ENCODE peak calls at places on chromosomes 7 and 10, in ten cellular contexts. B is activated CD4-positive, alpha-beta T cell treated with anti-CD3 and anti-CD28 coated beads for 36 hours; W is left lobe of liver; H is stimulated activated CD8-positive, alpha-beta memory T cell treated with anti-CD3 and anti-CD28 coated beads, Interleukin-7, amount 100 ng/mL, for 1 hour; G is A549; N is NCI-H146; E is amniotic stem cell; Q is H54; R is HCT116; K is tibial nerve. M is an unnamed sample.

GRCh38 chr10:123655763-123656162 is 10.4 kb upstream of the GPR26 start:
- DNase-seq in B (no peak), W (no peak), H (no peak), G (no peak), N (no peak), E (no peak), Q (no peak), R (no peak), K (no peak), M (no peak)

GRCh38 chr7:80135306-80136104 is 874 bp downstream of the GNAI1 start:
- DNase-seq in B (peak; percentile 54), W (no peak), H (no peak), G (peak; percentile 25), N (peak; percentile 9), E (no peak), Q (peak; percentile 24), R (no peak), K (no peak), M (no peak)

GRCh38 chr10:58700576-58700975 is 187.9 kb downstream of the BICC1 start:
- DNase-seq in B (no peak), W (no peak), H (no peak), G (no peak), N (no peak), E (no peak), Q (no peak), R (no peak), K (no peak), M (no peak)

GRCh38 chr10:84317174-84317573 is 11.2 kb upstream of the CCSER2 start:
- DNase-seq in B (no peak), W (no peak), H (no peak), G (no peak), N (no peak), E (no peak), Q (no peak), R (no peak), K (no peak), M (no peak)

GRCh38 chr7:120833551-120833950 is 24.4 kb downstream of the TSPAN12 start:
- DNase-seq in B (no peak), W (no peak), H (no peak), G (no peak), N (peak; percentile 1), E (no peak), Q (no peak), R (no peak), K (no peak), M (no peak)

GRCh38 chr7:142508251-142508650 is 241.0 kb upstream of the PRSS1 start:
- DNase-seq in B (no peak), W (no peak), H (no peak), G (no peak), N (no peak), E (no peak), Q (peak; percentile 4), R (peak; percentile 54), K (no peak), M (no peak)

GRCh38 chr7:96655956-96656355 is 53.7 kb downstream of the SEM1 start:
- DNase-seq in B (no peak), W (no peak), H (no peak), G (no peak), N (no peak), E (no peak), Q (no peak), R (no peak), K (no peak), M (no peak)

GRCh38 chr10:114326794-114327193 is 77.5 kb downstream of the AFAP1L2 start:
- DNase-seq in B (no peak), W (no peak), H (no peak), G (peak; percentile 24), N (no peak), E (no peak), Q (no peak), R (no peak), K (no peak), M (no peak)

GRCh38 chr7:44655341-44655740 is 48.9 kb downstream of the OGDH start:
- DNase-seq in B (no peak), W (no peak), H (no peak), G (no peak), N (no peak), E (no peak), Q (no peak), R (no peak), K (no peak), M (no peak)

GRCh38 chr7:2760098-2760889 is 72.3 kb downstream of the AMZ1 start:
- DNase-seq in B (peak; percentile 41), W (no peak), H (no peak), G (peak; percentile 87), N (peak; percentile 82), E (no peak), Q (peak; percentile 74), R (peak; percentile 43), K (peak; percentile 53), M (no peak)

GRCh38 chr7:19560111-19560883 is 148.5 kb downstream of the POLR1F start:
- DNase-seq in B (no peak), W (no peak), H (no peak), G (no peak), N (no peak), E (no peak), Q (no peak), R (no peak), K (no peak), M (peak; percentile 72)

GRCh38 chr7:1993776-1994740 is 238.7 kb downstream of the MAD1L1 start:
- DNase-seq in B (no peak), W (peak; percentile 66), H (no peak), G (no peak), N (no peak), E (no peak), Q (no peak), R (no peak), K (no peak), M (no peak)

GRCh38 chr7:151894131-151895007 is 17.5 kb upstream of the PRKAG2 start:
- DNase-seq in B (no peak), W (no peak), H (no peak), G (no peak), N (no peak), E (no peak), Q (no peak), R (no peak), K (no peak), M (no peak)

GRCh38 chr7:129376778-129377700 is 57.2 kb upstream of the STRIP2 start:
- DNase-seq in B (peak; percentile 22), W (no peak), H (no peak), G (no peak), N (no peak), E (no peak), Q (no peak), R (no peak), K (no peak), M (no peak)

GRCh38 chr10:63723741-63724140 is 202.5 kb downstream of the REEP3 start:
- DNase-seq in B (no peak), W (no peak), H (no peak), G (no peak), N (no peak), E (no peak), Q (no peak), R (no peak), K (no peak), M (no peak)

GRCh38 chr7:106693659-106694353 is 32.8 kb upstream of the CCDC71L start:
- DNase-seq in B (no peak), W (no peak), H (no peak), G (no peak), N (no peak), E (no peak), Q (no peak), R (no peak), K (no peak), M (no peak)

GRCh38 chr7:1124816-1125602 is 35.0 kb downstream of the ZFAND2A start:
- DNase-seq in B (peak; percentile 3), W (no peak), H (no peak), G (no peak), N (no peak), E (no peak), Q (no peak), R (no peak), K (no peak), M (no peak)

GRCh38 chr10:66586073-66586472 is 339.8 kb upstream of the LRRTM3 start:
- DNase-seq in B (no peak), W (no peak), H (no peak), G (no peak), N (no peak), E (no peak), Q (no peak), R (no peak), K (no peak), M (no peak)

GRCh38 chr10:74766501-74766900 is 59.9 kb upstream of the KAT6B start:
- DNase-seq in B (no peak), W (no peak), H (no peak), G (no peak), N (no peak), E (no peak), Q (peak; percentile 52), R (no peak), K (no peak), M (no peak)

GRCh38 chr7:12518920-12519681 is 51.4 kb upstream of the SCIN start:
- DNase-seq in B (peak; percentile 24), W (no peak), H (no peak), G (peak; percentile 34), N (peak; percentile 7), E (no peak), Q (peak; percentile 30), R (no peak), K (no peak), M (no peak)

GRCh38 chr7:83155996-83156395 is 6.7 kb downstream of the PCLO start:
- DNase-seq in B (no peak), W (no peak), H (no peak), G (no peak), N (no peak), E (no peak), Q (no peak), R (no peak), K (no peak), M (no peak)

GRCh38 chr7:23205861-23206510 is 24.1 kb downstream of the NUP42 start:
- DNase-seq in B (peak; percentile 48), W (no peak), H (no peak), G (no peak), N (no peak), E (no peak), Q (no peak), R (no peak), K (no peak), M (no peak)

GRCh38 chr7:82410461-82410860 is 33.1 kb downstream of the CACNA2D1 start:
- DNase-seq in B (no peak), W (no peak), H (no peak), G (no peak), N (peak; percentile 75), E (no peak), Q (no peak), R (no peak), K (no peak), M (no peak)

GRCh38 chr7:70006411-70006920 is 408.2 kb downstream of the AUTS2 start:
- DNase-seq in B (no peak), W (no peak), H (no peak), G (no peak), N (no peak), E (no peak), Q (no peak), R (no peak), K (no peak), M (no peak)

GRCh38 chr10:73408061-73408460 is 5.8 kb downstream of the ANXA7 start:
- DNase-seq in B (no peak), W (no peak), H (no peak), G (no peak), N (no peak), E (no peak), Q (no peak), R (no peak), K (no peak), M (no peak)

GRCh38 chr7:73429218-73429617 is 4.4 kb upstream of the FZD9 start:
- DNase-seq in B (no peak), W (no peak), H (no peak), G (no peak), N (peak; percentile 94), E (no peak), Q (no peak), R (no peak), K (no peak), M (no peak)

GRCh38 chr7:118609207-118609606 is 384.7 kb downstream of the ANKRD7 start:
- DNase-seq in B (no peak), W (no peak), H (no peak), G (no peak), N (no peak), E (no peak), Q (no peak), R (no peak), K (no peak), M (no peak)

GRCh38 chr10:72158174-72158573 is 57.6 kb upstream of the ANAPC16 start:
- DNase-seq in B (no peak), W (no peak), H (no peak), G (no peak), N (no peak), E (no peak), Q (no peak), R (no peak), K (no peak), M (no peak)